ENCODE peak calls at places on chromosomes 4 and X, in six cellular contexts. X is upper lobe of left lung, B is HepG2, A is GM12878, K is transverse colon, R is esophagus muscularis mucosa. P is an unnamed sample.

GRCh38 chr4:28269426-28269825 is 1408.8 kb downstream of the STIM2 start:
- DNase-seq in A (no peak), X (no peak), R (no peak), K (no peak), B (no peak), P (no peak)

GRCh38 chr4:158999849-159000248 is 103.0 kb upstream of the RAPGEF2 start:
- DNase-seq in R (no peak), K (no peak), X (no peak), A (no peak), B (no peak), P (no peak)

GRCh38 chrX:33908074-33908473 is 224.0 kb downstream of the FAM47A start:
- DNase-seq in B (no peak), R (no peak), X (no peak), A (no peak), K (no peak), P (no peak)

GRCh38 chrX:11059923-11060322 is 51.2 kb upstream of the HCCS start:
- DNase-seq in A (no peak), X (no peak), K (no peak), R (no peak), B (no peak), P (no peak)

GRCh38 chr4:5292091-5292490 is 240.8 kb downstream of the STK32B start:
- DNase-seq in A (no peak), R (no peak), X (no peak), K (no peak), B (no peak), P (no peak)

GRCh38 chr4:107072836-107073736 is 37.0 kb upstream of the DKK2 start:
- DNase-seq in R (no peak), A (no peak), X (peak; percentile 59), K (no peak), B (no peak), P (no peak)

GRCh38 chr4:144565558-144566195 is 80.3 kb upstream of the HHIP start:
- DNase-seq in B (no peak), A (no peak), R (no peak), X (no peak), K (no peak), P (no peak)

GRCh38 chr4:187996502-187997177 is 1.1 kb downstream of the ZFP42 start:
- DNase-seq in R (no peak), B (no peak), X (peak; percentile 68), K (no peak), A (no peak), P (no peak)

GRCh38 chr4:3290889-3291321 is 1.9 kb upstream of the RGS12 start:
- DNase-seq in A (no peak), R (no peak), B (no peak), X (no peak), K (no peak), P (peak; percentile 86)

GRCh38 chr4:76663794-76664193 is 228.8 kb downstream of the SHROOM3 start:
- DNase-seq in K (no peak), R (no peak), X (no peak), B (no peak), A (no peak), P (no peak)

GRCh38 chrX:119996600-119997524 is 53.3 kb upstream of the NKAP start:
- DNase-seq in R (no peak), B (no peak), X (no peak), A (no peak), K (no peak), P (no peak)

GRCh38 chrX:123425904-123426303 is 241.8 kb downstream of the GRIA3 start:
- DNase-seq in R (no peak), X (no peak), A (no peak), K (no peak), B (no peak), P (no peak)

GRCh38 chrX:139559383-139560042 is 29.0 kb downstream of the F9 start:
- DNase-seq in B (peak; percentile 36), R (no peak), K (peak; percentile 10), A (peak; percentile 30), X (no peak), P (no peak)

GRCh38 chrX:46386511-46386910 is 158.7 kb downstream of the ZNF674 start:
- DNase-seq in K (no peak), B (no peak), A (no peak), X (no peak), R (no peak), P (no peak)

DNA sequence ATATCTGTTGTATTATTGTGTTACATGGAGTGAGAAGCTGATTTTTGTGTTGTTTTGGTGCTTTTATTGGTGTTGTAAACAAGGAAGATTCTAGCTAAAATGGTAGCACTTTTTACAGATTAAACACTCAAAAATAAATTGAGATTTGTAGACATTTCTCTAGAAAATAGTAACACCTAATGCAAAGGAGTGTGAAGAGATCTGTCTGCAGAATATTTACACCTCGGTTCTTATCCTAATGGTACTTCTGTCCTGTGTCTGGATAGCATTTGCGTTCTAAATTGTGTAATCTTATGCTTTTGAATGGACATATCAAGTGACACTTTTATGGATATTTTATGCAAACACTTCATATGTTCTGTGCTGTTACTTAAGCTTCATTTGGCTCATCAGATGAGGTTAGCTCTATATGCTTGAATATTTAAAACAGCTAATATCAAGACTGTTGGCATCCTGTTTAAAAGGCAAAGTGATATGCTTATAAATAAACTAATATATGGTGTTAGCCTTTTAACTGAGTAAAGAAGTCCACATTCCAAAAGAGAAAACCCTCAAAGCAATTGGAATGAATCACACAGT is 6.0 kb downstream of the PCDH7 start:
- DNase-seq in K (no peak), X (no peak), B (no peak), A (no peak), R (no peak), P (no peak)
- TF ChIP-seq CTCF in K (no peak), X (no peak), B (no peak), A (no peak), R (no peak), P (no peak)

GRCh38 chrX:48003758-48004457 is at the start of gene ZNF182:
- DNase-seq in B (peak; percentile 84), A (peak; percentile 68), X (peak; percentile 95), K (peak; percentile 94), R (peak; percentile 96), P (no peak)
- TF ChIP-seq POLR2AphosphoS5 in B (peak; percentile 91), A (peak; percentile 82), X (peak; percentile 39), K (peak; percentile 67), R (peak; percentile 85), P (peak; percentile 64)

GRCh38 chrX:70769659-70770232 is 138.8 kb downstream of the TEX11 start:
- DNase-seq in K (no peak), A (no peak), R (no peak), X (no peak), B (no peak), P (no peak)
- TF ChIP-seq CTCF in K (peak; percentile 30), A (no peak), R (peak; percentile 43), X (no peak), B (peak; percentile 21), P (no peak)

GRCh38 chrX:115912372-115912897 is 258.1 kb upstream of the AGTR2 start:
- DNase-seq in X (no peak), R (no peak), B (no peak), K (peak; percentile 24), A (peak; percentile 57), P (no peak)

GRCh38 chrX:115906276-115906675 is 264.3 kb upstream of the AGTR2 start:
- DNase-seq in R (no peak), B (no peak), A (no peak), X (no peak), K (no peak), P (no peak)

GRCh38 chrX:115911967-115912366 is 258.6 kb upstream of the AGTR2 start:
- DNase-seq in X (no peak), B (no peak), A (no peak), R (no peak), K (no peak), P (no peak)

GRCh38 chrX:115906881-115907280 is 263.7 kb upstream of the AGTR2 start:
- DNase-seq in X (no peak), A (no peak), K (no peak), B (no peak), R (no peak), P (no peak)

DNA sequence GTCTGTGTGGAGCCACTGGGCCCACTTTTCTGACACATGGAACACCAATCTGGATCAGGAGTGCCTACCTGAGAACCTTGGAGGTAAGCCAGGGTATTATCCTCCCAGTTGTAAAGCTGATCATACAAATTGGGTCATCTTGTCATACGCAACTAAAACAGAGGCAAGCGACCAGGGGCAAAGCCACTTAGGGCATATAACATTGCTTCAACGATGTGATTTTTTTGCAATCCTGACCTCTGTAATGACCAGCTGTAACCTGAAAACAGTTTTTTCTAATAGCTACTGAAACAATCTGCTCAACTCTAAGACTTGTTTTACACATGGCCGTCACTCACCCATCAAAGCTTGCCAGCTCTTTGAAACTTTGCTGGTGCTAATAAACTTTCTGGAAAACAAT is 261.5 kb upstream of the AGTR2 start:
- DNase-seq in X (no peak), B (no peak), K (no peak), R (no peak), A (no peak), P (no peak)
- TF ChIP-seq POLR2AphosphoS5 in X (no peak), B (no peak), K (no peak), R (no peak), A (no peak), P (no peak)

GRCh38 chr4:165343353-165344191 is 16.1 kb downstream of the MSMO1 start:
- DNase-seq in A (no peak), R (no peak), B (peak; percentile 24), K (no peak), X (no peak), P (no peak)
- TF ChIP-seq CTCF in A (peak; percentile 51), R (no peak), B (peak; percentile 62), K (peak; percentile 16), X (peak; percentile 25), P (no peak)

GRCh38 chr4:170657761-170658160 is 568.0 kb upstream of the AADAT start:
- DNase-seq in A (no peak), K (no peak), X (no peak), R (no peak), B (no peak), P (no peak)

GRCh38 chr4:170656506-170656905 is 566.8 kb upstream of the AADAT start:
- DNase-seq in X (no peak), K (no peak), B (no peak), A (no peak), R (no peak), P (no peak)

GRCh38 chr4:170666909-170667308 is 577.2 kb upstream of the AADAT start:
- DNase-seq in B (no peak), X (no peak), K (no peak), A (no peak), R (no peak), P (no peak)

GRCh38 chr4:170667814-170668213 is 578.1 kb upstream of the AADAT start:
- DNase-seq in B (no peak), R (no peak), A (no peak), K (no peak), X (no peak), P (no peak)

GRCh38 chr4:170662250-170662649 is 572.5 kb upstream of the AADAT start:
- DNase-seq in X (no peak), K (no peak), B (no peak), A (no peak), R (no peak), P (no peak)
- TF ChIP-seq POLR2AphosphoS5 in X (no peak), K (no peak), B (no peak), A (no peak), R (no peak), P (no peak)

DNA sequence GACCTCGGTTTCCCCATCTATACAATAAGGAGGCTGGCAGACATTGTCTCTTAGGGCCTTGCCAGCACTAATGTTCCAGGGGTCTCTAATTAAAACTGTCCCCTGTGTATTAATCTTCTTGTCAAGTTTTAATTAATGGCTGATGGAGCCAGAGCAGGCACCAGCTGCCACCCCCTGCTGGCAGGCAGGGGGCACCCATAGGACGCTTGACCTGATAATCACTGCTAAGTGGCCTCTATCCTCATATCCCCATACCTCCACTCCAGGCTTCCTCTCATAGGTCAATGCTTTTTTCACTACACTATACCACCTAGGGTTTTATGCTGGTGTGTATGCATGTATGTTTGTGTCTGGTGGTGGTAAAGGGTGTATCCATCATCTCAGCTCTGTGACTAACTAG is 89.4 kb downstream of the EFNB1 start:
- DNase-seq in B (no peak), K (no peak), A (no peak), R (no peak), X (no peak), P (no peak)
- TF ChIP-seq CTCF in B (no peak), K (no peak), A (no peak), R (no peak), X (no peak), P (no peak)

P was measured in vagina.